ENCODE peak calls at places on chromosomes 11 and 22, in eight cellular contexts. B is thoracic aorta, O is spleen, A is choroid plexus epithelial cell, N is IMR-90, Z is body of pancreas, C is cardiac muscle cell, L is AG10803. J is an unnamed sample.

GRCh38 chr22:28883917-28884753 is 763 bp downstream of the ZNRF3 start:
- DNase-seq in B (no peak), O (peak), A (peak), N (peak), Z (peak), C (peak), L (peak), J (peak)

GRCh38 chr22:34281738-34282137 is 361.5 kb upstream of the LARGE1 start:
- DNase-seq in B (no peak), O (no peak), A (no peak), N (no peak), Z (no peak), C (no peak), L (no peak), J (no peak)

GRCh38 chr11:94794287-94795168 is 26.4 kb downstream of the AMOTL1 start:
- DNase-seq in B (peak), O (no peak), A (peak), N (peak), Z (peak), C (peak), L (peak), J (peak)

GRCh38 chr11:107916671-107917241 is 11.5 kb upstream of the RAB39A start:
- DNase-seq in B (no peak), O (no peak), A (peak), N (no peak), Z (no peak), C (peak), L (peak), J (no peak)

GRCh38 chr11:10845589-10845988 is 12.3 kb downstream of the ZBED5 start:
- DNase-seq in B (no peak), O (no peak), A (no peak), N (no peak), Z (no peak), C (no peak), L (peak), J (no peak)

GRCh38 chr11:103534191-103534590 is 425.0 kb downstream of the DYNC2H1 start:
- DNase-seq in B (no peak), O (no peak), A (no peak), N (no peak), Z (no peak), C (no peak), L (no peak), J (no peak)

GRCh38 chr11:40285520-40285919 is 1173.9 kb downstream of the LRRC4C start:
- DNase-seq in B (no peak), O (no peak), A (no peak), N (no peak), Z (no peak), C (no peak), L (no peak), J (no peak)

GRCh38 chr11:50073113-50074105 is 40.7 kb downstream of the OR4C45 start:
- DNase-seq in B (no peak), O (no peak), A (no peak), N (no peak), Z (no peak), C (no peak), L (no peak), J (no peak)

GRCh38 chr11:119100246-119100959 is 1.2 kb downstream of the DPAGT1 start:
- DNase-seq in B (no peak), O (peak), A (peak), N (peak), Z (peak), C (peak), L (peak), J (peak)

GRCh38 chr11:129289350-129290040 is 86.2 kb upstream of the BARX2 start:
- DNase-seq in B (no peak), O (no peak), A (no peak), N (no peak), Z (no peak), C (no peak), L (no peak), J (no peak)

GRCh38 chr22:50525991-50526848 is 822 bp upstream of the SCO2 start:
- DNase-seq in B (no peak), O (peak), A (peak), N (peak), Z (peak), C (peak), L (peak), J (peak)

GRCh38 chr11:121521145-121522042 is 68.6 kb upstream of the SORL1-AS1 start:
- DNase-seq in B (no peak), O (no peak), A (no peak), N (peak), Z (no peak), C (no peak), L (no peak), J (peak)

GRCh38 chr11:46338988-46339666 is 8.1 kb upstream of the DGKZ start:
- DNase-seq in B (no peak), O (no peak), A (peak), N (no peak), Z (peak), C (no peak), L (no peak), J (no peak)

GRCh38 chr11:65745049-65745448 is 24.5 kb upstream of the RNASEH2C start:
- DNase-seq in B (no peak), O (no peak), A (no peak), N (no peak), Z (no peak), C (no peak), L (no peak), J (no peak)

GRCh38 chr11:3942956-3943497 is 87.6 kb downstream of the STIM1 start:
- DNase-seq in B (no peak), O (no peak), A (peak), N (no peak), Z (no peak), C (peak), L (no peak), J (peak)

GRCh38 chr11:134228625-134229024 is 4.2 kb downstream of the VPS26B start:
- DNase-seq in B (no peak), O (no peak), A (no peak), N (no peak), Z (no peak), C (no peak), L (peak), J (no peak)

GRCh38 chr11:123107945-123108344 is 46.0 kb upstream of the HSPA8 start:
- DNase-seq in B (no peak), O (no peak), A (no peak), N (no peak), Z (no peak), C (no peak), L (no peak), J (no peak)

GRCh38 chr22:45246060-45246985 is 5.6 kb upstream of the KIAA0930 start:
- DNase-seq in B (no peak), O (no peak), A (peak), N (peak), Z (peak), C (peak), L (peak), J (peak)

GRCh38 chr22:49541451-49542230 is 286.0 kb downstream of the BRD1 start:
- DNase-seq in B (no peak), O (peak), A (no peak), N (no peak), Z (no peak), C (no peak), L (no peak), J (no peak)

GRCh38 chr22:29330753-29331152 is 15.3 kb upstream of the RASL10A start:
- DNase-seq in B (no peak), O (no peak), A (peak), N (peak), Z (peak), C (peak), L (peak), J (no peak)

GRCh38 chr22:45620707-45621106 is 50.9 kb upstream of the ATXN10 start:
- DNase-seq in B (no peak), O (no peak), A (no peak), N (no peak), Z (no peak), C (no peak), L (no peak), J (no peak)

GRCh38 chr11:112759418-112759817 is 201.8 kb upstream of the NCAM1 start:
- DNase-seq in B (no peak), O (no peak), A (no peak), N (no peak), Z (no peak), C (peak), L (no peak), J (no peak)

GRCh38 chr11:88692306-88692705 is 354.8 kb upstream of the CTSC start:
- DNase-seq in B (no peak), O (no peak), A (no peak), N (no peak), Z (no peak), C (no peak), L (no peak), J (no peak)

GRCh38 chr11:77401486-77402217 is 72.2 kb downstream of the PAK1 start:
- DNase-seq in B (no peak), O (no peak), A (no peak), N (no peak), Z (no peak), C (no peak), L (no peak), J (peak)

GRCh38 chr11:74462009-74462408 is 5.3 kb downstream of the KCNE3 start:
- DNase-seq in B (peak), O (peak), A (peak), N (no peak), Z (peak), C (peak), L (peak), J (no peak)

GRCh38 chr22:39575552-39575825 is 4.9 kb downstream of the CACNA1I start:
- DNase-seq in B (no peak), O (no peak), A (no peak), N (no peak), Z (no peak), C (no peak), L (no peak), J (no peak)

GRCh38 chr11:727281-727701 is 20.0 kb upstream of the TALDO1 start:
- DNase-seq in B (no peak), O (no peak), A (no peak), N (no peak), Z (no peak), C (no peak), L (no peak), J (no peak)

GRCh38 chr11:119101367-119101758 is 290 bp downstream of the DPAGT1 start:
- DNase-seq in B (no peak), O (no peak), A (no peak), N (no peak), Z (no peak), C (no peak), L (no peak), J (no peak)

GRCh38 chr22:41560095-41560487 is 719 bp upstream of the CSDC2 start:
- DNase-seq in B (no peak), O (no peak), A (no peak), N (no peak), Z (no peak), C (no peak), L (no peak), J (no peak)

GRCh38 chr11:70705930-70706329 is 307.6 kb downstream of the CTTN start:
- DNase-seq in B (no peak), O (peak), A (no peak), N (no peak), Z (no peak), C (no peak), L (no peak), J (no peak)

GRCh38 chr22:39528080-39528661 is 4.4 kb downstream of the RPS19BP1 start:
- DNase-seq in B (no peak), O (peak), A (no peak), N (no peak), Z (no peak), C (no peak), L (no peak), J (no peak)

GRCh38 chr11:27604416-27604815 is 95.8 kb downstream of the BDNF start:
- DNase-seq in B (no peak), O (no peak), A (no peak), N (no peak), Z (no peak), C (no peak), L (no peak), J (no peak)

GRCh38 chr11:83691387-83692088 is 405.4 kb upstream of the CCDC90B start:
- DNase-seq in B (no peak), O (no peak), A (peak), N (no peak), Z (peak), C (peak), L (peak), J (no peak)

DNA sequence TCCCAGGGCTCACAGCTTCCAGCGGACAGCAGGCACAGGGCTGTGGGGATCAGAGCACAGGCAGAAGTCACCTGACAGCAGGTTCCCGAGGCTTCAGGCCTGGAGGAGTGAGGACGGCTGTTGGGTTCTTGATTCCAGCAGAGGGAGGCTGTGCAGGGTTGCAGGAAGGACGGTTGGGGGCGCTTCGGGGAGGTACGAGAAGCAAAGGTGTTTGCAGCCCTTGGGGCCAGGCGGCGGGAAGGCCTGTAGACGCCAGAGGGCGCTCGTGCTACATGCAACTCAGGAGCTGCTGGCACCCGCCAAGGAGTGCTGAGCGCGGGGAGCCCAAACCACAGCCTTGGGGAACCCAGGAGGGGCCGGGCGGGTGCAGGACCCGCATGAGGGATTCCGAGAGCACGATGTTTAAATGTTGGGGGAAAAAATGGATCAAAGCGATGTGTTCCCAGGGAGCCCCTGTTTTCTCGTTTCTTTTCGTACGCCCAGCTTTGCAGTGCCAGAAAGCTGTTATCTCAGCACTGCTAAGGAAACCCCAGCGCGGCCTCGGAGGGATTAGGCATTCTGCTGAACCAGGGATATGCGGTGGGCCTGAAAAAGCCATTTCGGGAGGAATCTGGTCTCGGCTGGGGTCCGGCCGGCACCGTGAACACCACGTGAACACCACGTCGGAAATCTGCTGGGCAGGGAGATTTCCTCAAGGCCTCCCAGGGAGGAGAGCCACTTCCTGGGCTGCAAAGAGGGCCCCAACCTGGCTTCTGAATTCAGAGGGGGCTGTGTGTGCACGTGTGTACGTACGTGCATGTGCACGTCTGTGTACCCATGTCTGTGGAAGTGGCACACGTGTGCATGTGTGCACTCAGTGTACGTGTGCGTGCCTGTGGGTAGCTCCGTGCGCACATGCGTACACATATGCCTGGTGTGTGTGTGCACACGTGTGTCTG is 88.2 kb downstream of the KCNQ1 start:
- DNase-seq in B (peak), O (peak), A (peak), N (peak), Z (peak), C (peak), L (peak), J (peak)
- H3K4me3 ChIP-seq in B (peak), O (no peak), A (peak), N (no peak), Z (no peak), C (no peak), L (peak), J (no peak)

DNA sequence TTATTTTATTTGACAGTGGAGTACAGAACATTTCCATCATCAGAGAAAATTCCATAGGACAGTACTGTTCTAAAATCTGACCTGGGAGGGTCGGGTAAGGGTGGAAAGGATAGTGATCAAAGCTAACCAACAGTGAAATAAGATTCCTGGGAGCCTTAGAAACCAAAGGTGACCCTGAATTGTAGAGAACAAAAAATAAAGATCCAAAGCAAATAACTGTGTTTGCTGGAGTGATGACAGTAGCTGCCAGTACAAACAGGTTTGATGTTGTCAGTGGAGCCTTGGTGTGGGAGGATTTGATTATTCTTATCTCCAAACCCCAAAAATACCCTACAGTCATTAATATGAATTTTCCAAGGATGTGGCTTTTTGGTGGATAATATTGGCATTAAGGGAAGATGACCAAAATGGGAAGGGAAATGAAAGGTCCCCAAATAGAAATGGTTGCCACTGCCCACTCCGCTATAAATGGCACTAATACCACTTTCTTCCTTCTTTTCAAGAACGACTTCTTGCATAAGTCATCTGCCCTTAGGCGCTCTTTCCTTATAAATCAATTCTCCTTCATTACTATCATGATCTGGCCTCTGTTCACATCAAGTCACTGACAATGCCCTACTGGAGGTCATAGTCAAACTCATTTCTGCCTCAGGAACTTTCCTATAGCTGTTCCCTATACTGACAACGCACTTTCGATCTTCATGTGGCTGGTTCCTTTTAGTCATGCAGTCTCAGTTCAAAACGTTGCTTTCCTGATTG is 44.4 kb downstream of the EHF start:
- DNase-seq in B (no peak), O (no peak), A (no peak), N (no peak), Z (no peak), C (no peak), L (no peak), J (no peak)
- H3K4me3 ChIP-seq in B (no peak), O (no peak), A (no peak), N (no peak), Z (no peak), C (no peak), L (no peak), J (no peak)

GRCh38 chr11:126357969-126358762 is 2.7 kb downstream of the ST3GAL4 start:
- DNase-seq in B (no peak), O (peak), A (no peak), N (no peak), Z (no peak), C (no peak), L (no peak), J (no peak)
- H3K4me3 ChIP-seq in B (peak), O (no peak), A (no peak), N (no peak), Z (no peak), C (no peak), L (peak), J (no peak)

GRCh38 chr22:23538502-23538860 is 41.6 kb downstream of the IGLL1 start:
- DNase-seq in B (no peak), O (peak), A (peak), N (no peak), Z (no peak), C (peak), L (no peak), J (no peak)

GRCh38 chr22:23536821-23537345 is 43.2 kb downstream of the IGLL1 start:
- DNase-seq in B (no peak), O (peak), A (no peak), N (no peak), Z (no peak), C (no peak), L (no peak), J (no peak)

GRCh38 chr22:23542933-23543332 is 37.2 kb downstream of the IGLL1 start:
- DNase-seq in B (no peak), O (no peak), A (peak), N (peak), Z (no peak), C (peak), L (no peak), J (peak)

GRCh38 chr22:23537421-23537820 is 42.7 kb downstream of the IGLL1 start:
- DNase-seq in B (no peak), O (peak), A (peak), N (no peak), Z (no peak), C (peak), L (no peak), J (no peak)

GRCh38 chr22:23539135-23539838 is 40.8 kb downstream of the IGLL1 start:
- DNase-seq in B (peak), O (peak), A (peak), N (peak), Z (peak), C (peak), L (peak), J (peak)
- H3K4me3 ChIP-seq in B (no peak), O (no peak), A (peak), N (no peak), Z (no peak), C (no peak), L (peak), J (no peak)

DNA sequence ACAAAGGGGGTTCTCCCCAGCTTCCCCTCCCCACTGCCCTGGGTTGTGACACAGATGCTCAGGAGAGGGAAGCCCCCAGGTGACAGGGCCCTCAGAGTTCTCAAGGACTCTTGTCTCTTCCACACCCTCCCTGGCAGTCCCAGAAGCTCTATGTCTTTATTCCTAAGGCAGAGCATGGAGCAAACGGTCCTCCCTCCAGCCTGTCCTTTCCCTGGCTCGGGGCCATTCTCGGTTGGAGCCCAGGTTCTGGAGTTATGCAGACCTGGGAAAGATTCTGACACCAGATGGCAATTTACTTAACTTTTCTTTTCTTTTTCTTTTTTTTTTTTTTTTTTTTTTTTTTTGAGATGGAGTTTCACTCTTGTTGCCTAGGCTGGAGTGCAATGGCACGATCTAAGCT is 186.6 kb downstream of the CEP164 start:
- DNase-seq in B (no peak), O (no peak), A (no peak), N (no peak), Z (no peak), C (no peak), L (no peak), J (no peak)
- H3K4me3 ChIP-seq in B (no peak), O (no peak), A (no peak), N (no peak), Z (no peak), C (no peak), L (no peak), J (no peak)

GRCh38 chr11:34620202-34620601 is 691 bp upstream of the EHF start:
- DNase-seq in B (no peak), O (no peak), A (no peak), N (no peak), Z (no peak), C (no peak), L (no peak), J (no peak)
- H3K4me3 ChIP-seq in B (no peak), O (no peak), A (no peak), N (no peak), Z (no peak), C (no peak), L (no peak), J (no peak)

GRCh38 chr22:36253523-36254490 is 874 bp downstream of the APOL1 start:
- DNase-seq in B (no peak), O (no peak), A (peak), N (no peak), Z (no peak), C (peak), L (no peak), J (no peak)
- H3K4me3 ChIP-seq in B (peak), O (peak), A (no peak), N (no peak), Z (no peak), C (no peak), L (peak), J (no peak)

GRCh38 chr11:57458060-57458409 is 2.3 kb upstream of the RTN4RL2 start:
- DNase-seq in B (no peak), O (no peak), A (no peak), N (no peak), Z (no peak), C (no peak), L (no peak), J (no peak)

GRCh38 chr11:57459112-57460016 is 964 bp upstream of the RTN4RL2 start:
- DNase-seq in B (no peak), O (peak), A (no peak), N (peak), Z (no peak), C (no peak), L (no peak), J (no peak)

GRCh38 chr11:57456960-57457642 is 3.2 kb upstream of the RTN4RL2 start:
- DNase-seq in B (peak), O (peak), A (peak), N (peak), Z (peak), C (peak), L (peak), J (peak)

GRCh38 chr11:57458410-57459111 is 1.8 kb upstream of the RTN4RL2 start:
- DNase-seq in B (no peak), O (peak), A (no peak), N (peak), Z (peak), C (peak), L (no peak), J (no peak)

GRCh38 chr11:57457643-57458023 is 2.7 kb upstream of the RTN4RL2 start:
- DNase-seq in B (no peak), O (peak), A (no peak), N (no peak), Z (no peak), C (no peak), L (no peak), J (no peak)
- H3K4me3 ChIP-seq in B (peak), O (no peak), A (no peak), N (no peak), Z (no peak), C (no peak), L (no peak), J (no peak)